ENCODE peak calls at places on chromosomes 13 and 19, in ten cellular contexts. F is progenitor cell of endocrine pancreas, L is astrocyte of the cerebellum, Y is B cell, E is nephron progenitor cell, O is HFF-Myc, J is body of pancreas, M is Caco-2, H is H9, U is coronary artery. V is an unnamed sample.

GRCh38 chr13:97122381-97122996 is 99.6 kb upstream of the MBNL2 start:
- DNase-seq in E (no peak), H (no peak), M (no peak), L (peak), U (no peak), Y (no peak), J (no peak), O (no peak), F (no peak), V (no peak)

GRCh38 chr13:75217949-75218348 is 264.0 kb downstream of the TBC1D4 start:
- DNase-seq in J (no peak), M (no peak), L (peak), H (no peak), E (no peak), Y (no peak), U (no peak), O (no peak), F (no peak), V (peak)

GRCh38 chr19:47779524-47780214 is 1.2 kb downstream of the SELENOW start:
- DNase-seq in O (no peak), E (no peak), Y (no peak), F (no peak), J (peak), U (peak), H (no peak), L (no peak), M (no peak), V (no peak)

GRCh38 chr19:44587863-44588752 is 25.3 kb upstream of the IGSF23 start:
- DNase-seq in F (no peak), U (no peak), H (no peak), Y (no peak), E (no peak), O (peak), M (no peak), J (no peak), L (peak), V (peak)

GRCh38 chr19:43634877-43635560 is 4.6 kb downstream of the CADM4 start:
- DNase-seq in M (no peak), O (no peak), H (peak), J (no peak), F (no peak), L (no peak), U (no peak), Y (no peak), E (peak), V (no peak)

GRCh38 chr19:33470686-33471085 is 50.9 kb downstream of the PEPD start:
- DNase-seq in H (peak), F (no peak), U (no peak), J (no peak), Y (no peak), M (peak), O (no peak), L (no peak), E (no peak), V (no peak)

GRCh38 chr13:30153871-30154426 is 153.4 kb downstream of the KATNAL1 start:
- DNase-seq in E (peak), L (no peak), F (no peak), M (no peak), J (no peak), O (no peak), U (no peak), Y (peak), H (peak), V (no peak)

GRCh38 chr13:50527612-50528509 is 315.6 kb downstream of the DLEU7 start:
- DNase-seq in L (no peak), O (no peak), E (no peak), H (no peak), Y (no peak), M (no peak), J (no peak), F (no peak), U (no peak), V (no peak)

GRCh38 chr13:109904218-109904617 is 117.8 kb upstream of the IRS2 start:
- DNase-seq in F (no peak), J (no peak), Y (no peak), L (no peak), O (no peak), U (no peak), H (peak), M (no peak), E (no peak), V (no peak)

GRCh38 chr19:54415208-54415900 is at the start of gene TTYH1:
- DNase-seq in L (no peak), U (no peak), Y (peak), H (peak), J (no peak), M (no peak), O (no peak), E (peak), F (peak), V (no peak)

GRCh38 chr19:30862876-30863275 is 486.4 kb downstream of the TSHZ3 start:
- DNase-seq in L (no peak), E (no peak), O (no peak), M (no peak), J (no peak), Y (no peak), F (no peak), U (peak), H (peak), V (no peak)

GRCh38 chr19:50427997-50428425 is 4.7 kb upstream of the MYBPC2 start:
- DNase-seq in E (peak), J (peak), O (peak), F (peak), M (no peak), L (peak), H (peak), Y (peak), U (peak), V (peak)
- TF ChIP-seq CTCF in E (no peak), J (no peak), O (no peak), F (no peak), M (no peak), L (no peak), H (no peak), Y (no peak), U (no peak), V (no peak)

DNA sequence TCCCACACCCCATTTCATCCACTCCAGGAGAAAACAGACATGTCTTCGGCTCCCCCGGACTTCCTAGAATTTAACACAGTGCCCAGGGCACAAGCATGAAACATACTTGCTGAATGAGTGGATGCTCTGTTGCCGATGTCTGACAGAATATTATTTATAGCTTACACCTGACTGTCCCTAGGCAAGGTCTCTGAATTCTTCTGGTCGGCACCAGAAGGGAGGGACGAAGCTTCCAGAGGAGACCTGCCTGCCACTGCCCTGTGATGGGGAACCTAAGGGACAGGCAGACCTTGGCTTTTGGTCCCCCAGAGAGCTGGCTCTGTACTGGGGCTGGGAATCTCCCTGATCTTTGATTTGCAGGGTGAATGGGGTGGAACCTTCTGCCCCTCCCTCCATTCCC is 44.0 kb upstream of the PEG3 start:
- DNase-seq in E (no peak), M (no peak), U (no peak), H (no peak), J (no peak), O (no peak), F (no peak), L (no peak), Y (no peak), V (no peak)
- TF ChIP-seq CTCF in E (no peak), M (no peak), U (no peak), H (no peak), J (no peak), O (no peak), F (no peak), L (no peak), Y (no peak), V (no peak)

DNA sequence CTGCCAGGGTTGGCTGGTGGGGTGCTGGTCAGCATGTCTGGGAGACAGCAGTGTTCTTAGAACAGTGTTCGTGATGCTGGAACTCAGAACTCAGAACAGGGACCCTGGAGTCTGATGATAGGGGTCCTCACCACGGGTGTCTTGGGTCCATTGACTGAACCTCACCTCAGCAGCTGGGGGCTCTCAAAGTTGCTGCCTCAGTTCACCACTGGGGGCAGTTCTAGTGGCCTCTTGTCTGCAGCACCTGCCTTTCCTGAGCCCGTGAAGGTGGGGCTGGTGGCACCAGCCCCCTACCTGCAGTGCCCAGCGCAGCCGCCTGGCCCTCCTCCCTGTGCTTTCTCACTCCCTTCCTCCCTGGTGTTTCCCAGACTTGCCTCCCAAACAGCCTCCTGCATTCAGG is 28.5 kb downstream of the SAFB start:
- DNase-seq in M (no peak), O (no peak), L (no peak), Y (no peak), H (no peak), F (no peak), E (no peak), U (no peak), J (no peak), V (no peak)
- TF ChIP-seq CTCF in M (no peak), O (no peak), L (peak), Y (no peak), H (peak), F (no peak), E (no peak), U (no peak), J (no peak), V (no peak)

DNA sequence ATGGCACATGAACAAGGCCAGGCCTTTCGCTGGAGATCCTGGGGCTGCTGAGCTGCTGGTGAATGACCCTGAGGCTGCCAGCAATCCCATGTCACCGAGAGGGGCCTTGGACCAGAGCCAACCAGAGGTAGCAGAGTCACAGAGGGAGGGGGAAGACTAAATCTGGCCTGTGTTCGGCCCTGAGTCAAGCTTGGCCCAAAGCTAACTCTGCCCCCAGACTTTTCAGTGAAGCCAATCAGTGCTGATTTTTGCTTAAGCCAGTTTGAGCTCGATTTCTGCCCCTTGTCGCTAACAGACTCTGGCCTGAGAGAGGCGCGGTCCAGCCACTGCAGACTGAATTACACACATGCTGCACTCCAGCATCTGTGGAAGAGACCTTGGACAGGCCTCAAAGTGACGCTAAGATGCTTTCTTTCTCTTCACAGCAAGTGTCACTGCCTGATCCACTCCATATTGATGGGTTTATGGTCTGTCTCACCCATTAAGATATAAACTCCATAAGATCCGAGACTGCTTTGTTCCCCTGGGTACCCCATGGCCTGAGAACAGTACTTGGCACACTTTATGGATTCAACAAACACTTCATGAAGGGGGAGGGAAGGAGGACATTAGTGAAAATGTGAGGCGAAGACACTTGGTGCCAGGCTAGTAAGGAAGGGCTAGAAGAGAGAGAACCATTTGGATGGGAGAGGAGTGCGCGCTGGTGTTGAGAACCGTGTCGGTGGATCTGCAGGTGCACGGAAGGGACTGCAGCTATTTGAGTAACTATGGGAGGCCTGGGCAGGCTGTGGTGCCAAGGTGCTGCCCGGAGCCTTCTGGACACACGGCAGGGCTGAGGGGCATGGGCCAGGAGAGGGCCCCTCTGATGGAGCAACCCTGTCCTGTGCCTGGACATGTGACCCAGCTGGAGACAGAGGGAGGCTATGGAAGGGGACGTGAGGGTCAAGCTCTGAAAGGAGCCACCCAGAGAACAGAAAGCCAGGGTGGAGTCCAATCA is 17.6 kb downstream of the RANBP3 start:
- DNase-seq in Y (no peak), F (no peak), H (no peak), M (no peak), O (no peak), E (no peak), U (no peak), J (peak), L (no peak), V (no peak)
- TF ChIP-seq CTCF in Y (no peak), F (no peak), H (no peak), M (no peak), O (no peak), E (no peak), U (no peak), J (no peak), L (no peak), V (no peak)

DNA sequence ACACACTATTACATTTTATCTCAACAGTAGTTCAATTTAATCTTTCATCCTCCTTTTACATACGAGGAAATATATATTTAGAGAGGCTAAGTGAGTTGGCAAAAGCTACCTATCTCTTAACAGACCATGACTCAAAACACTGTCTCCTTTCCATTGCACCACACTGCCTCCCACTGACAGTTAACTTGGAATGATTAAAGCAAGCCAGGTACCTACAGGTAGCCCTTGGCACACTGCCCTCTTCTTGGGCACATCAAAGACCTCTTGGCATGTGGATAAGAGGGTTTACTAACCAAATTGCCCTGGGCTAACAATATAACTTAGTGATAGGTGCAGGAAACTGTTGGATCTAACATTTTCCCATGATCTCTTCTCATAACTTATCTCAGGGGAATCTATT is 1.9 kb downstream of the ABHD13 start:
- DNase-seq in U (no peak), E (no peak), O (no peak), H (no peak), J (peak), L (no peak), Y (no peak), M (no peak), F (no peak), V (no peak)
- TF ChIP-seq CTCF in U (no peak), E (no peak), O (no peak), H (no peak), J (no peak), L (no peak), Y (no peak), M (no peak), F (no peak), V (no peak)

DNA sequence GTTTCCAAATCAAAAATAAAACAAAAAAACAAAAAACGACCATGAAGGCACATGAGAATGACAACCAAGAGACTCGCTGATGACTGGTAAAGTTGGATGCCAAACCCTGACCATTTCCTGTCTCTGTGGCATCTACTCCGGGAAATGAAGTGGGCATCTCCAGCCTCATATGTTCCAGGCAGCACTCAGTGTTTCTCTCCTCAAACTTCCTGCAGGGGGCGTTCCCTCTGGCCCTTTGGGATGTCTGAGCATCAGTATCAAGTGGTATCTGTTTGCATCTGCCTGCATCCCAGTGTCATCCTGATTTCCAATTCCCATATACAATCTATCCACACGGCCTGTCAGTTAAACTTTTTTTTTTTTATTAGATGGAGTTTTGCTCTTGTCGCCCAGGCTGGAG is 9.8 kb upstream of the SIGLEC12 start:
- DNase-seq in U (no peak), H (no peak), O (no peak), L (no peak), F (no peak), M (no peak), E (no peak), J (no peak), Y (peak), V (no peak)
- TF ChIP-seq CTCF in U (no peak), H (peak), O (peak), L (peak), F (peak), M (no peak), E (no peak), J (no peak), Y (no peak), V (no peak)

GRCh38 chr13:23513460-23513859 is 56.8 kb upstream of the TNFRSF19 start:
- DNase-seq in E (no peak), J (no peak), O (no peak), U (no peak), M (no peak), L (no peak), H (no peak), Y (no peak), F (no peak), V (no peak)

GRCh38 chr13:23512762-23513395 is 57.3 kb upstream of the TNFRSF19 start:
- DNase-seq in E (no peak), M (no peak), Y (no peak), O (no peak), F (no peak), U (no peak), H (no peak), L (no peak), J (no peak), V (no peak)

GRCh38 chr13:23510544-23510916 is 59.7 kb upstream of the TNFRSF19 start:
- DNase-seq in J (no peak), E (no peak), L (no peak), H (no peak), U (no peak), O (no peak), F (no peak), Y (no peak), M (no peak), V (no peak)

GRCh38 chr13:23509781-23510543 is 60.2 kb upstream of the TNFRSF19 start:
- DNase-seq in O (no peak), L (peak), U (no peak), J (no peak), M (no peak), F (no peak), Y (no peak), H (no peak), E (no peak), V (no peak)

GRCh38 chr13:23510979-23511735 is 59.1 kb upstream of the TNFRSF19 start:
- DNase-seq in O (no peak), M (peak), U (no peak), L (no peak), J (no peak), H (no peak), Y (peak), F (no peak), E (peak), V (no peak)
- TF ChIP-seq CTCF in O (peak), M (peak), U (no peak), L (peak), J (peak), H (no peak), Y (peak), F (peak), E (no peak), V (no peak)

V was measured in AG09319.